ENCODE peak calls at places on chromosomes 11 and 22, in eight cellular contexts. W is GM04504, A is LoVo, V is HEK293T, U is coronary artery, O is globus pallidus, L is GOT3, C is non-pigmented ciliary epithelial cell. R is an unnamed sample.

GRCh38 chr11:8082391-8083087 is 1.5 kb downstream of the TUB start:
- DNase-seq in W (no peak), L (no peak), C (no peak), U (no peak), A (no peak), O (no peak), V (peak), R (no peak)

GRCh38 chr11:113752932-113753331 is 20.6 kb downstream of the ZW10 start:
- DNase-seq in C (no peak), V (no peak), L (no peak), W (no peak), U (no peak), O (no peak), A (no peak), R (no peak)

GRCh38 chr22:44926491-44927415 is 83.1 kb downstream of the PHF21B start:
- DNase-seq in A (no peak), V (no peak), W (no peak), C (no peak), U (no peak), O (no peak), L (no peak), R (no peak)

GRCh38 chr11:13110929-13111812 is 102.1 kb downstream of the RASSF10 start:
- DNase-seq in C (no peak), L (no peak), U (no peak), O (no peak), W (no peak), V (no peak), A (no peak), R (peak)

GRCh38 chr11:100821198-100821597 is 134.1 kb downstream of the ARHGAP42 start:
- DNase-seq in V (no peak), W (no peak), U (no peak), C (no peak), A (no peak), O (peak), L (no peak), R (no peak)

GRCh38 chr11:77204792-77205466 is 76.9 kb downstream of the MYO7A start:
- DNase-seq in O (no peak), C (no peak), A (no peak), V (no peak), U (no peak), W (no peak), L (no peak), R (no peak)

GRCh38 chr22:33658775-33659174 is 261.5 kb downstream of the LARGE1 start:
- DNase-seq in A (no peak), W (peak), U (no peak), C (no peak), O (peak), L (no peak), V (no peak), R (no peak)

GRCh38 chr22:19352766-19353165 is 61.2 kb upstream of the CLTCL1 start:
- DNase-seq in U (no peak), C (no peak), V (no peak), O (no peak), L (no peak), A (no peak), W (no peak), R (no peak)

GRCh38 chr11:32198053-32198452 is 107.2 kb downstream of the RCN1 start:
- DNase-seq in V (no peak), C (no peak), U (no peak), A (no peak), W (no peak), O (no peak), L (no peak), R (no peak)

GRCh38 chr11:36077886-36078685 is 134.2 kb downstream of the LDLRAD3 start:
- DNase-seq in A (no peak), L (peak), V (no peak), U (no peak), W (no peak), O (no peak), C (no peak), R (no peak)

GRCh38 chr11:13119928-13120520 is 110.9 kb downstream of the RASSF10 start:
- DNase-seq in U (no peak), C (no peak), A (no peak), L (no peak), V (no peak), W (no peak), O (no peak), R (no peak)

GRCh38 chr11:124174001-124174400 is 9.1 kb upstream of the OR10D3 start:
- DNase-seq in V (no peak), U (no peak), L (no peak), O (peak), C (peak), W (peak), A (no peak), R (peak)

GRCh38 chr11:10107522-10107921 is 186.5 kb downstream of the SBF2 start:
- DNase-seq in L (no peak), W (no peak), U (no peak), A (no peak), V (no peak), O (no peak), C (no peak), R (no peak)

GRCh38 chr22:50525991-50526848 is 822 bp upstream of the SCO2 start:
- DNase-seq in U (peak), W (no peak), V (peak), C (no peak), A (peak), L (peak), O (peak), R (no peak)

GRCh38 chr22:40718250-40719204 is 39.2 kb downstream of the MCHR1 start:
- DNase-seq in C (no peak), V (no peak), O (no peak), A (no peak), W (no peak), L (no peak), U (no peak), R (no peak)

R was measured in kidney epithelial cell.